ENCODE peak calls at places on chromosomes 11 and 22, in nine cellular contexts. C is stimulated activated CD4-positive, alpha-beta T cell treated with anti-CD3 and anti-CD28 coated beads, TNF-alpha, amount 100 ng/mL, for 48 hours; Y is HFFc6; J is T1000; V is HCEC 1CT; O is SHP77 treated with DMSO at 0.1 percent for 48 hours; U is activated T-helper 1 cell treated with Interleukin-2 at 50 U/mL for 16 hours; T is DMS79 treated with DMSO at 0.1 percent for 48 hours; S is AG04449. H is an unnamed sample.

GRCh38 chr11:1691878-1692707 is 4.9 kb upstream of the KRTAP5-6 start:
- DNase-seq in C (no peak), Y (no peak), J (no peak), V (no peak), O (no peak), U (no peak), T (no peak), S (no peak), H (no peak)

GRCh38 chr11:56910785-56911184 is 77.9 kb upstream of the OR5AK2 start:
- DNase-seq in C (no peak), Y (no peak), J (no peak), V (no peak), O (no peak), U (no peak), T (no peak), S (no peak), H (no peak)

GRCh38 chr22:49142281-49142680 is 685.4 kb downstream of the BRD1 start:
- DNase-seq in C (no peak), Y (no peak), J (no peak), V (no peak), O (no peak), U (no peak), T (no peak), S (no peak), H (no peak)

GRCh38 chr11:86990520-86990919 is 35.3 kb upstream of the FZD4 start:
- DNase-seq in C (no peak), Y (peak), J (no peak), V (peak), O (no peak), U (no peak), T (no peak), S (no peak), H (no peak)

GRCh38 chr22:17726561-17727243 is 47.6 kb downstream of the BID start:
- DNase-seq in C (no peak), Y (peak), J (no peak), V (peak), O (no peak), U (no peak), T (no peak), S (peak), H (no peak)

GRCh38 chr22:29071261-29072045 is 1.4 kb upstream of the KREMEN1 start:
- DNase-seq in C (no peak), Y (no peak), J (no peak), V (peak), O (no peak), U (peak), T (no peak), S (no peak), H (no peak)

GRCh38 chr11:64661146-64661545 is 61.9 kb downstream of the NRXN2 start:
- DNase-seq in C (no peak), Y (peak), J (peak), V (no peak), O (no peak), U (no peak), T (no peak), S (peak), H (no peak)

GRCh38 chr11:15097411-15097810 is 17.3 kb upstream of the INSC start:
- DNase-seq in C (no peak), Y (no peak), J (no peak), V (no peak), O (no peak), U (no peak), T (no peak), S (no peak), H (no peak)

GRCh38 chr22:42344391-42344861 is 74.0 kb upstream of the TCF20 start:
- DNase-seq in C (no peak), Y (no peak), J (no peak), V (no peak), O (peak), U (no peak), T (no peak), S (no peak), H (no peak)

GRCh38 chr11:122601131-122602125 is 54.1 kb upstream of the UBASH3B start:
- DNase-seq in C (no peak), Y (peak), J (no peak), V (peak), O (no peak), U (no peak), T (no peak), S (peak), H (no peak)

GRCh38 chr22:38715852-38716251 is 10.1 kb downstream of the GTPBP1 start:
- DNase-seq in C (no peak), Y (no peak), J (no peak), V (no peak), O (no peak), U (no peak), T (no peak), S (no peak), H (no peak)

GRCh38 chr11:88418508-88418907 is 81.0 kb upstream of the CTSC start:
- DNase-seq in C (no peak), Y (no peak), J (no peak), V (no peak), O (no peak), U (no peak), T (no peak), S (no peak), H (no peak)

GRCh38 chr11:504053-504993 is 2.7 kb downstream of the RNH1 start:
- DNase-seq in C (no peak), Y (no peak), J (no peak), V (peak), O (no peak), U (no peak), T (no peak), S (no peak), H (no peak)

GRCh38 chr11:117945047-117945820 is 16.0 kb upstream of the TMPRSS13 start:
- DNase-seq in C (no peak), Y (no peak), J (no peak), V (no peak), O (no peak), U (no peak), T (no peak), S (no peak), H (no peak)

GRCh38 chr22:17213976-17214375 is 5.3 kb downstream of the ADA2 start:
- DNase-seq in C (peak), Y (no peak), J (no peak), V (no peak), O (peak), U (peak), T (no peak), S (no peak), H (no peak)

GRCh38 chr11:1763796-1764661 is at the start of gene CTSD:
- DNase-seq in C (peak), Y (peak), J (peak), V (peak), O (no peak), U (peak), T (peak), S (no peak), H (no peak)

GRCh38 chr11:2443406-2443805 is 908 bp downstream of the TRPM5 start:
- DNase-seq in C (no peak), Y (no peak), J (no peak), V (no peak), O (no peak), U (no peak), T (no peak), S (no peak), H (no peak)

GRCh38 chr11:115206365-115207022 is 297.7 kb downstream of the CADM1 start:
- DNase-seq in C (no peak), Y (no peak), J (no peak), V (no peak), O (no peak), U (no peak), T (no peak), S (no peak), H (no peak)

GRCh38 chr11:134643115-134643514 is 231.1 kb upstream of the B3GAT1 start:
- DNase-seq in C (no peak), Y (no peak), J (no peak), V (no peak), O (no peak), U (no peak), T (no peak), S (no peak), H (no peak)

GRCh38 chr11:82719316-82719715 is 14.3 kb downstream of the FAM181B start:
- DNase-seq in C (no peak), Y (no peak), J (no peak), V (no peak), O (no peak), U (no peak), T (no peak), S (no peak), H (no peak)

GRCh38 chr22:24069721-24070120 is 58.6 kb downstream of the CABIN1 start:
- DNase-seq in C (no peak), Y (no peak), J (no peak), V (no peak), O (no peak), U (no peak), T (no peak), S (no peak), H (no peak)

GRCh38 chr11:103234974-103235373 is 125.7 kb downstream of the DYNC2H1 start:
- DNase-seq in C (no peak), Y (peak), J (no peak), V (peak), O (no peak), U (no peak), T (no peak), S (no peak), H (no peak)

GRCh38 chr11:2571598-2572281 is 126.9 kb downstream of the KCNQ1 start:
- DNase-seq in C (no peak), Y (no peak), J (no peak), V (no peak), O (no peak), U (no peak), T (no peak), S (no peak), H (no peak)

GRCh38 chr11:125603207-125603606 is 10.6 kb downstream of the STT3A start:
- DNase-seq in C (no peak), Y (peak), J (no peak), V (peak), O (no peak), U (no peak), T (no peak), S (no peak), H (no peak)

GRCh38 chr11:102007567-102008437 is 39.4 kb upstream of the CFAP300 start:
- DNase-seq in C (no peak), Y (peak), J (no peak), V (peak), O (peak), U (no peak), T (peak), S (peak), H (peak)

GRCh38 chr22:46336119-46337078 is 885 bp downstream of the TRMU start:
- DNase-seq in C (no peak), Y (peak), J (no peak), V (no peak), O (no peak), U (no peak), T (no peak), S (no peak), H (no peak)

GRCh38 chr22:49302530-49302929 is 525.1 kb downstream of the BRD1 start:
- DNase-seq in C (no peak), Y (no peak), J (no peak), V (no peak), O (no peak), U (no peak), T (no peak), S (no peak), H (no peak)

GRCh38 chr22:48245119-48245485 is 1482.7 kb downstream of the TBC1D22A start:
- DNase-seq in C (no peak), Y (no peak), J (no peak), V (no peak), O (no peak), U (no peak), T (no peak), S (no peak), H (no peak)

GRCh38 chr11:134559617-134559992 is 147.6 kb upstream of the B3GAT1 start:
- DNase-seq in C (no peak), Y (no peak), J (no peak), V (no peak), O (no peak), U (no peak), T (no peak), S (no peak), H (no peak)

GRCh38 chr11:66317322-66317765 is 500 bp upstream of the CD248 start:
- DNase-seq in C (no peak), Y (peak), J (no peak), V (peak), O (no peak), U (no peak), T (no peak), S (no peak), H (no peak)

GRCh38 chr22:42842658-42843370 is 14.3 kb downstream of the ARFGAP3 start:
- DNase-seq in C (no peak), Y (no peak), J (no peak), V (no peak), O (no peak), U (no peak), T (no peak), S (no peak), H (no peak)

GRCh38 chr22:50710221-50710620 is 27.8 kb upstream of the ACR start:
- DNase-seq in C (no peak), Y (no peak), J (no peak), V (no peak), O (no peak), U (no peak), T (no peak), S (no peak), H (no peak)

GRCh38 chr22:26576026-26576680 is 13.8 kb downstream of the TPST2 start:
- DNase-seq in C (no peak), Y (no peak), J (no peak), V (no peak), O (no peak), U (no peak), T (no peak), S (no peak), H (no peak)

GRCh38 chr11:110160016-110160415 is 66.8 kb downstream of the ZC3H12C start:
- DNase-seq in C (no peak), Y (peak), J (no peak), V (peak), O (no peak), U (no peak), T (no peak), S (no peak), H (no peak)

H was measured in CMK.